ENCODE peak calls at places on chromosomes 16 and 17, in seven cellular contexts. E is heart right ventricle; N is stomach; U is upper lobe of right lung; C is AG04450; M is aorta; O is CD8-positive, alpha-beta memory T cell. Y is an unnamed sample.

GRCh38 chr17:31696184-31696602 is 162.9 kb downstream of the COPRS start:
- DNase-seq in U (peak), C (peak), N (peak), E (peak), O (no peak), M (peak), Y (peak)

GRCh38 chr17:13429201-13429600 is 172.5 kb downstream of the HS3ST3A1 start:
- DNase-seq in C (peak), E (no peak), N (no peak), U (no peak), O (no peak), M (no peak), Y (no peak)

GRCh38 chr17:14953405-14953804 is 311.7 kb downstream of the PMP22 start:
- DNase-seq in M (no peak), C (no peak), E (no peak), N (no peak), O (no peak), U (no peak), Y (no peak)

GRCh38 chr16:83925095-83925905 is 26.4 kb downstream of the MLYCD start:
- DNase-seq in N (no peak), U (peak), O (no peak), M (no peak), E (no peak), C (no peak), Y (no peak)

GRCh38 chr16:56589141-56590039 is at the start of gene MT3:
- DNase-seq in O (peak), M (no peak), U (no peak), N (no peak), C (no peak), E (no peak), Y (no peak)

GRCh38 chr17:1229354-1229890 is 40.8 kb upstream of the BHLHA9 start:
- DNase-seq in U (peak), O (peak), E (peak), N (peak), C (no peak), M (peak), Y (peak)

GRCh38 chr17:78895322-78895721 is 7.7 kb downstream of the CEP295NL start:
- DNase-seq in E (no peak), N (no peak), O (no peak), U (no peak), C (no peak), M (no peak), Y (no peak)

GRCh38 chr16:27448531-27449433 is 46.8 kb downstream of the IL21R start:
- DNase-seq in O (no peak), E (no peak), N (no peak), M (no peak), U (no peak), C (no peak), Y (no peak)

GRCh38 chr16:57892447-57893096 is 78.4 kb downstream of the CNGB1 start:
- DNase-seq in U (no peak), M (peak), E (no peak), N (peak), C (no peak), O (no peak), Y (peak)

GRCh38 chr17:48909796-48910195 is 1.6 kb downstream of the UBE2Z start:
- DNase-seq in E (no peak), M (no peak), C (no peak), U (no peak), N (no peak), O (no peak), Y (no peak)

GRCh38 chr16:22141746-22142145 is 20.6 kb upstream of the SDR42E2 start:
- DNase-seq in N (no peak), C (no peak), O (no peak), E (no peak), U (no peak), M (no peak), Y (no peak)

GRCh38 chr17:64496786-64497564 is at the start of gene POLG2:
- DNase-seq in M (peak), E (peak), U (peak), O (peak), N (peak), C (peak), Y (peak)

GRCh38 chr16:86768231-86768791 is 190.0 kb downstream of the FOXL1 start:
- DNase-seq in N (no peak), C (no peak), O (no peak), U (no peak), E (no peak), M (no peak), Y (no peak)

GRCh38 chr17:44956076-44956475 is 8.5 kb upstream of the KIF18B start:
- DNase-seq in C (no peak), M (no peak), N (no peak), E (no peak), O (no peak), U (no peak), Y (peak)

GRCh38 chr17:50918071-50918932 is 52.1 kb upstream of the TOB1 start:
- DNase-seq in M (no peak), N (peak), U (no peak), E (peak), O (no peak), C (no peak), Y (no peak)

GRCh38 chr17:40827746-40828453 is 5.5 kb upstream of the KRT10 start:
- DNase-seq in M (no peak), U (no peak), C (no peak), E (no peak), N (no peak), O (no peak), Y (no peak)

GRCh38 chr17:19724501-19725420 is 8.4 kb upstream of the SLC47A2 start:
- DNase-seq in M (peak), N (peak), U (peak), E (peak), C (no peak), O (peak), Y (peak)

GRCh38 chr17:50075446-50076032 is 19.6 kb upstream of the PDK2 start:
- DNase-seq in O (no peak), E (no peak), N (no peak), M (no peak), U (no peak), C (no peak), Y (no peak)

GRCh38 chr16:58035356-58036170 is 10.0 kb downstream of the MMP15 start:
- DNase-seq in O (no peak), M (no peak), E (no peak), U (peak), C (no peak), N (peak), Y (no peak)

GRCh38 chr17:45640141-45640850 is 143.8 kb upstream of the CRHR1 start:
- DNase-seq in N (peak), O (peak), U (peak), C (peak), M (peak), E (peak), Y (peak)

GRCh38 chr16:88005148-88005547 is 53.9 kb downstream of the BANP start:
- DNase-seq in N (no peak), O (no peak), M (no peak), C (no peak), U (no peak), E (no peak), Y (no peak)

GRCh38 chr16:75263963-75264445 is 12.6 kb upstream of the BCAR1 start:
- DNase-seq in N (no peak), C (no peak), M (peak), U (no peak), E (peak), O (no peak), Y (peak)

GRCh38 chr16:75012380-75013081 is 13.7 kb downstream of the ZNRF1 start:
- DNase-seq in N (no peak), O (no peak), M (no peak), U (no peak), C (no peak), E (no peak), Y (no peak)

GRCh38 chr17:31444026-31444425 is 52.6 kb downstream of the RAB11FIP4 start:
- DNase-seq in E (no peak), U (no peak), N (no peak), M (no peak), C (no peak), O (no peak), Y (no peak)

GRCh38 chr17:50558955-50559614 is 1.4 kb upstream of the CACNA1G start:
- DNase-seq in U (peak), E (no peak), C (no peak), M (no peak), O (no peak), N (no peak), Y (peak)

GRCh38 chr16:11012841-11013240 is 68.5 kb downstream of the CLEC16A start:
- DNase-seq in O (no peak), M (no peak), C (no peak), U (no peak), N (no peak), E (no peak), Y (no peak)

GRCh38 chr16:11007714-11008240 is 63.4 kb downstream of the CLEC16A start:
- DNase-seq in O (no peak), C (no peak), U (no peak), N (no peak), M (no peak), E (no peak), Y (no peak)

GRCh38 chr16:11009027-11009755 is 64.8 kb downstream of the CLEC16A start:
- DNase-seq in C (no peak), U (no peak), N (no peak), O (no peak), M (no peak), E (no peak), Y (no peak)

GRCh38 chr16:11011326-11011725 is 67.0 kb downstream of the CLEC16A start:
- DNase-seq in M (no peak), U (no peak), N (no peak), E (no peak), O (no peak), C (no peak), Y (no peak)

DNA sequence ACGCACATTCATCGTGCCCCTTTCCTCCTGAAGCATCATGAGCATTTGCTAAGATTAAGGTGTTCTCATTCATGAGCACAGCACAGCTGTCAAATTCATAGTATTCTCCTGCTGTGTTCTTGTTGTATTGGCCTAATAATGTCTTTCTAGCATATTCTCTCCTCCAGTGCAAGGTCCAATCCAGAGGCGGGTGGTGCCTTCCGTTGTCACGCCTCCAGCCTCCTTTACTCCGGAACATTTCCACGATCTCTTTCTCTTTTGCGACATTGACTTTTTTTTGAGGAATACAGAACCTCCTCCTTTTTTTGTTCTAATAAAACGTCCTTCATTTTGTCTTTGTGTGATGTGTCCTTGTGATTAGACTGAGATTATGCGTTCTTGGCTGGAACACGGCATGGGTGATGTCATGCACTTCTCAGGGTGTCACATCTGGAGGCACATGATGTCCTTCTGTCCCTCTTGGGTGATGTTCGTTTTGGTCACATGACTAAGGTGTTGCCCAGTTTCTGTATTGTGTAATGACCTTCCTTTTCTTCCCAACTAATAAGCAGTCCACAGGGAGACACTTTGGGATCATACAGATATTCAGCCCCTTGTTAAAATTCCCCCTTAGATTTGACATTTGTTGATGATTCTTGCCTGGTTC is 66.3 kb downstream of the CLEC16A start:
- DNase-seq in E (no peak), U (no peak), M (no peak), N (no peak), C (no peak), O (no peak), Y (no peak)
- H3K27ac ChIP-seq in E (peak), U (no peak), M (no peak), N (peak), C (no peak), O (no peak), Y (no peak)

DNA sequence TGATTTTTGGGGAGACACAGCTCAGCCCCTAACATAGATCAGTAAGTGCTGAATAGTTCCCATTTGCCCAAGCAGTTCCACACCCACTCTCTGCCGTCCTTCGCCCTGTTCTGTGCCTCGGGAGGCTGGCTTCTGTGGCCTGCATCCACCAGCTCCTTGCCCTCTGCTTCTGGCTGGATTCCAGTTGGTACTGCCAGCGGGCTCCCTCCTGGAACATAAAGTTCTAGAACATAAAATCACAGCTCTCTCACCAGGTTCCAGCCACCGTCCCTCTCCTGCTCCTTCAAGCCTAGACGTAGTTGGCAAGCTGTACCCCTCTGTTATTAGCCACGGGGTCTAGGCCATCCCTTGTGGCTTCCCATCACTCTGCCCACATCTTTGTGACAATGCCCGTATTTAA is 3.9 kb upstream of the MRPS23 start:
- DNase-seq in E (no peak), M (no peak), O (no peak), U (peak), C (no peak), N (peak), Y (no peak)
- H3K27ac ChIP-seq in E (peak), M (no peak), O (no peak), U (no peak), C (no peak), N (peak), Y (peak)

DNA sequence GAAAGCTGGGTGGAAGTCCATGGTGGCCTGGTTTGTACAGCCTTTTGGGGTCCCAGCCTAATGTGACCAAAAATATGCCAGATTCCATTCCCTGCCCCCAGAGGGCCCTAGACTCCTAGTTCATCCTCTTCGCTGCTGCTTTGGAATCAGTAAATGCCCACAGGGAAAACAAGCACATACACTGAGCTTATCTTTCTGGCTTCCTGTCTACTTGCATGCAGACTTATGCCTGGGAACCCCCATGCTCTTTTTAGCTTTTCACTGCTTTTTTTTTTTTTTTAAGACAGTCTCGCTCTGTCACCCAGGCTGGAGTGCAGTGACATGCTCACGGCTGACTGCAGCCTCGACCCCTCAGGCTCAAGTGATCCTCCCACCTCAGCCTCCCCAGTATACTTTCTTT is 6.2 kb upstream of the CD300LG start:
- DNase-seq in M (no peak), O (no peak), N (no peak), E (no peak), U (no peak), C (no peak), Y (no peak)
- H3K27ac ChIP-seq in M (no peak), O (no peak), N (no peak), E (no peak), U (no peak), C (no peak), Y (no peak)

DNA sequence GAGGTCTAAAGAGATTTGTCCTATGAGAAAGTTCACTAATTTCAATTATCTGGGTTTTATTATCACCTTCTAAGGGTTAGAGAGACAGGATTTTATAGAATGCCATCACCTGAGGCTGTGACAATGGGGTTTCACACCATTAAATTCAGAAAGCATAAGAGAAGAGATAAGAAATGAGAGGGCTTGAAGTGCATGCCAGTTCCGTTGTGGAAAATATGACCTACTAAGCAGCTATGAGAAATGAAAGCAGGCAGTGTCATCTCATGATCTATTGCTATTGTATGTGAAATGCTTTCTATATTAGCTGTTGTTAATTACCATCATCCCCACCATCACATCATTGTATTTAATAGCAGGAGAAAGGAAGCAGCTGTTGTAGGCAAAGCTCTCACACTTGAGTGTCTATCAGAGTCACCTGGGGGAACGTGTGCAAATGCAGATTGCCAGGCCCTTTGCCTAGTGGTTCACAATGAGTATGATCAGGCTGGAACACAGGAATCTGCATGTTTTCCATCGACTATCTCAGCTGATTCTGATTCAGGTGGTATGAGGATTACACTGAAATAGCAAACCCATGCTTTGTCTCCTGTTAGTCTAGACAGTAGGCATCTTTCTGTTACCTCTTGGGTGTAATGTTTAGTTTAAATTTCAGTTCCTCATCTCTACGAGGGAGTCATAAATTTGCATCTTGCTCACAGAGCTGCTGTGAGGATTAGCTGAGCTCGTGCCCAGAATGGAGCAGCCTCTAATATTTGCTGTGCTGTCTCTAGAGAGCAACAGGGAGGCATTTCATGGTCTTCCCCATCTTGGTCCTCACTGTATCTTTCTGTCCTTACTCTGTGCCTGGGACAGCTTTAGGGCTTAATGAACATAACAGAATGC is 256.5 kb downstream of the CDH13 start:
- DNase-seq in E (no peak), O (no peak), U (no peak), M (no peak), C (no peak), N (no peak), Y (no peak)
- H3K27ac ChIP-seq in E (no peak), O (no peak), U (no peak), M (no peak), C (no peak), N (no peak), Y (no peak)

DNA sequence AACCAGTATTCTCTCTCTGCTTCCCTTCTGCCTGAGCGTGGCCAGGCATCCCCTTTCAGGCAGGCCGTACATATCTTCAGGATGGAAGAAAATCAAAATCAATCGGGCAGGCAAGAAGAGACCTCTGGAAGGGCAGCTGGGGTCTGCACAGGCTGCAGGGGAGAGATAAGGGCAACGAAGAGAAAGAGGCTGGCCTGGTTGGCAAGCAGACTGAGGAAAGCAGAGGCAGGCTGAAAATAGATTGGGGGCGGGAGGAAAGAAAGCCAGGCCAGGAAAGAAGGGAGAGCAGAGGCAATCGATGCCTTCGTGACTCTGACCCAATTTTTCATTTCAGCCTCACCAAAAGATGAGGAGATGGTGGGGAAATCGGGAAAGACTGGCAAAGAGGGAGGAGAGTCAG is 18.1 kb downstream of the PIPOX start:
- DNase-seq in E (no peak), O (no peak), C (no peak), M (no peak), N (no peak), U (no peak), Y (no peak)
- H3K27ac ChIP-seq in E (no peak), O (no peak), C (no peak), M (no peak), N (no peak), U (no peak), Y (no peak)

GRCh38 chr16:53537591-53537990 is 34.6 kb upstream of the AKTIP start:
- DNase-seq in M (no peak), N (no peak), O (no peak), E (no peak), C (no peak), U (no peak), Y (no peak)

GRCh38 chr16:53546988-53547391 is 44.0 kb upstream of the AKTIP start:
- DNase-seq in E (no peak), O (no peak), U (no peak), M (no peak), C (no peak), N (no peak), Y (no peak)

GRCh38 chr16:53541326-53541725 is 38.3 kb upstream of the AKTIP start:
- DNase-seq in C (no peak), E (no peak), O (no peak), M (no peak), U (no peak), N (no peak), Y (no peak)

GRCh38 chr16:53545433-53545832 is 42.4 kb upstream of the AKTIP start:
- DNase-seq in C (no peak), U (no peak), N (no peak), E (no peak), M (no peak), O (peak), Y (no peak)

GRCh38 chr16:53542283-53542682 is 39.3 kb upstream of the AKTIP start:
- DNase-seq in E (no peak), U (no peak), M (no peak), N (no peak), C (no peak), O (no peak), Y (no peak)
- H3K27ac ChIP-seq in E (no peak), U (no peak), M (no peak), N (no peak), C (no peak), O (no peak), Y (no peak)

DNA sequence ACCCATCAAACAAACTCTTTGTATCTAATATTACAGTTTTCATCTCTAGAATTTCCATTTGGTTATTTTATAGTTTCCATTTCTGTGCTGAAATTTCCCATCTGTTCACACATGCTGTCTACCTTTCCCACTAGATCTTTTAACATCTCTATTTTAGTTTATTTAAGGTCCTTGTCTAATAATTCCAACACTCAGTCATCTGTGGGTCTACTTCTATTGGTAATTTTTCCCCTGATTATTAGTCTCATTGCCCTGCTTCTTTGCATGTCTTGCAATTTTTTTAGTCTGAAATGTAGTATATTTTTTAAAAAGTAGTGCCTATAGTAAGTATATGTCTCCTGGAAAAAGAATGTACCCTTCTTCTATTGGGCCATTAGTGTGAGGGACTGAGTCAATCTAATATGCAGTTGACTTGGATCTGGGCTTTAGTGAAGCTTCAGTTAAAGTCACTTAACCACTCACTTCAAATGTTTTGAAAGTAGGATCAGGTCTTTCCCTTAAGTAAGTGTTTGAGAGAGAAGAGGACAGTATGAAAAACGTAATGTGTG is 370.8 kb downstream of the SEC14L1 start:
- DNase-seq in U (no peak), O (no peak), C (no peak), N (no peak), M (no peak), E (no peak), Y (no peak)
- H3K27ac ChIP-seq in U (no peak), O (no peak), C (no peak), N (no peak), M (no peak), E (no peak), Y (no peak)

GRCh38 chr17:57532556-57532955 is 212.5 kb downstream of the CCDC182 start:
- DNase-seq in E (no peak), C (no peak), M (no peak), O (no peak), N (no peak), U (no peak), Y (no peak)
- H3K27ac ChIP-seq in E (no peak), C (no peak), M (no peak), O (no peak), N (no peak), U (no peak), Y (no peak)

Y was measured in lower lobe of right lung.